ENCODE peak calls at places on chromosomes 12 and 14, in eight cellular contexts. T is IMR-90, F is HepG2, J is psoas muscle, M is gastrocnemius medialis, N is lung, B is A549, E is aorta. Q is an unnamed sample.

GRCh38 chr14:58789756-58790155 is 152.0 kb downstream of the DACT1 start:
- ATAC-seq in T (no peak), F (no peak), J (no peak), M (no peak), N (no peak), B (no peak), E (no peak), Q (no peak)

GRCh38 chr14:35114036-35114435 is 7.8 kb downstream of the PPP2R3C start:
- ATAC-seq in T (peak), F (no peak), J (no peak), M (no peak), N (no peak), B (no peak), E (no peak), Q (no peak)

GRCh38 chr14:95162641-95163040 is 5.3 kb upstream of the DICER1 start:
- ATAC-seq in T (no peak), F (no peak), J (no peak), M (no peak), N (no peak), B (no peak), E (no peak), Q (no peak)

GRCh38 chr14:104149617-104150141 is 11.3 kb downstream of the KIF26A start:
- ATAC-seq in T (peak), F (no peak), J (peak), M (no peak), N (no peak), B (peak), E (no peak), Q (peak)

GRCh38 chr14:52220924-52221802 is 46.3 kb upstream of the PTGDR start:
- ATAC-seq in T (no peak), F (peak), J (no peak), M (no peak), N (no peak), B (no peak), E (no peak), Q (no peak)

GRCh38 chr12:116389990-116390655 is 112.6 kb upstream of the MED13L start:
- ATAC-seq in T (peak), F (no peak), J (no peak), M (no peak), N (peak), B (peak), E (peak), Q (peak)

GRCh38 chr12:15846887-15847286 is 35.3 kb upstream of the STRAP start:
- ATAC-seq in T (peak), F (no peak), J (peak), M (peak), N (no peak), B (no peak), E (peak), Q (peak)

GRCh38 chr12:112381421-112381897 is 772 bp downstream of the HECTD4 start:
- ATAC-seq in T (no peak), F (peak), J (peak), M (peak), N (peak), B (peak), E (peak), Q (peak)

GRCh38 chr14:59925797-59926196 is 5.9 kb downstream of the LRRC9 start:
- ATAC-seq in T (no peak), F (no peak), J (no peak), M (no peak), N (no peak), B (no peak), E (no peak), Q (no peak)

GRCh38 chr14:20035449-20035848 is 389 bp downstream of the OR4K13 start:
- ATAC-seq in T (no peak), F (no peak), J (no peak), M (no peak), N (no peak), B (no peak), E (no peak), Q (no peak)

GRCh38 chr12:116194935-116195431 is 82.5 kb downstream of the MED13L start:
- ATAC-seq in T (no peak), F (no peak), J (peak), M (no peak), N (no peak), B (peak), E (no peak), Q (no peak)

GRCh38 chr12:122184522-122184921 is 1.6 kb downstream of the LRRC43 start:
- ATAC-seq in T (no peak), F (no peak), J (no peak), M (no peak), N (no peak), B (no peak), E (peak), Q (no peak)

GRCh38 chr14:65961004-65961403 is 525.2 kb upstream of the CCDC196 start:
- ATAC-seq in T (peak), F (peak), J (no peak), M (no peak), N (peak), B (peak), E (no peak), Q (no peak)

GRCh38 chr12:120229071-120229582 is 28.2 kb upstream of the RPLP0 start:
- ATAC-seq in T (no peak), F (peak), J (no peak), M (no peak), N (no peak), B (peak), E (no peak), Q (no peak)

GRCh38 chr12:120227233-120228040 is 26.5 kb upstream of the RPLP0 start:
- ATAC-seq in T (no peak), F (peak), J (no peak), M (no peak), N (no peak), B (no peak), E (no peak), Q (no peak)

GRCh38 chr12:120229583-120230325 is 28.8 kb upstream of the RPLP0 start:
- ATAC-seq in T (no peak), F (no peak), J (peak), M (peak), N (no peak), B (peak), E (no peak), Q (no peak)

GRCh38 chr12:120228041-120228290 is 27.1 kb upstream of the RPLP0 start:
- ATAC-seq in T (no peak), F (no peak), J (no peak), M (no peak), N (no peak), B (no peak), E (no peak), Q (no peak)

DNA sequence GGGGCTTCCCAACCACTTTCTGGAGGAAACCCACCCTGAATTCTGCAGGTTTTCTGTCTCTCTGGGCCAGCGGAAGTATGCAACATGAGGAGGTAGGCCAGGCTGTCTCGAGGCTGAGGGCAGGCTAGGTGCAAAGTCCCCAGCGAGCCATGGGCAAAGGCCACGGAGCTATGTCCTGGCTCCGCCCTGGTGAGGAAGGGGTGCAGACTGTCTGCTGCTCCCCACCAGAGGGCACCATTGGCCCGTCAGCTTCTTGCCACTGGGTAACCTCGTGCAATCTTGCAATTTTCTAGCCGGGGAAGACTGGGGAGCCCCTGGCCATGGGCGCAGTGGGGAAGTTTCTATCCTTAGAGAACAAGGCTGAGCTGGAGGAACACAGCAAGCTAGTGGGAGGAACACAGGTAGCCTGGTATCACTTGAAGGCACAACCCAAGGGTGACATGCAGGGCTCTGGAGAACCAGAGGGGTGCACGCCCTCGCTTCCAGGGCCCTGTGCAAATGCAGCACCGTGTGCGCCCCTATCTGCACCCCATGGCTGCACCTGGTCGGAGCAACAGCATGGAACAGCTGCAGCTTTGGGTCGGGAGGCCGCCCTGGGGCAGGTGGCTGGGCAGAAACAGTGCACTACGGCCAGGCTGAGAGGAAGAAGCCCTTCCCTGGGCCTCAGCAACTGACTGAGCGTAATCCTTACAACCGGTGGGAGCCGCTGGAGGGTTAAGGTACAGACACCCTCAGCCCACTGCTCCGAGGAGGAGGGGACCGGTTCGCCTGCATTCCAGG is 27.6 kb upstream of the RPLP0 start:
- ATAC-seq in T (peak), F (peak), J (peak), M (peak), N (peak), B (peak), E (peak), Q (peak)
- H3K4me3 ChIP-seq in T (no peak), F (peak), J (peak), M (peak), N (no peak), B (no peak), E (no peak), Q (peak)

DNA sequence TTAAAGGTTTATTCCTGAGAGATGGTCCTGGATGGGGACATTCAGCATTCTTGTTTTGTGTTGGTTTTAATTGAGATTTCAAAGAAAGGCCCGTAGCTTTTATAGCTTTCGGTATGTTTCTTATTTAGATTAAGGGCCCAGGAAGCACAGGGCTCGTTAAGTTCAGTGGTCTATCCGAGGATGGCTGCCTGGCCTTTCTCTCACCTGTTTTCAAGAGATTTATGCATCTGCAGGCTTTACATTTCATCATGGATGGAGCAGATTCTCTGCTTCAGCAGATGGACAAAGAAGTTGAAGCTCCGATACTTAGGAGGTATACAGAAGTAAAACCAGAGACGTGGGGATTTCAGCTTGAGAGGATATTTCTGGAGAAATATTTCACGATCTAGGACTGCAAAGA is 16.0 kb downstream of the FZD10 start:
- ATAC-seq in T (no peak), F (no peak), J (no peak), M (no peak), N (no peak), B (no peak), E (no peak), Q (no peak)
- H3K4me3 ChIP-seq in T (no peak), F (no peak), J (no peak), M (no peak), N (no peak), B (no peak), E (no peak), Q (no peak)

GRCh38 chr14:39342768-39343167 is 89.5 kb downstream of the FBXO33 start:
- ATAC-seq in T (no peak), F (no peak), J (no peak), M (no peak), N (no peak), B (no peak), E (no peak), Q (no peak)

GRCh38 chr14:39339003-39339402 is 93.2 kb downstream of the FBXO33 start:
- ATAC-seq in T (no peak), F (peak), J (no peak), M (no peak), N (no peak), B (no peak), E (no peak), Q (no peak)
- H3K4me3 ChIP-seq in T (no peak), F (no peak), J (no peak), M (no peak), N (no peak), B (no peak), E (no peak), Q (no peak)

GRCh38 chr12:132141976-132142678 is 2.0 kb downstream of the DDX51 start:
- ATAC-seq in T (no peak), F (no peak), J (no peak), M (no peak), N (no peak), B (no peak), E (no peak), Q (no peak)
- H3K4me3 ChIP-seq in T (no peak), F (peak), J (no peak), M (no peak), N (no peak), B (no peak), E (no peak), Q (no peak)

GRCh38 chr12:6181583-6182278 is 18.5 kb upstream of the CD9 start:
- ATAC-seq in T (no peak), F (no peak), J (no peak), M (no peak), N (no peak), B (no peak), E (peak), Q (no peak)

GRCh38 chr12:6182279-6182898 is 17.8 kb upstream of the CD9 start:
- ATAC-seq in T (peak), F (peak), J (peak), M (peak), N (peak), B (no peak), E (peak), Q (peak)

GRCh38 chr12:6186114-6186827 is 13.9 kb upstream of the CD9 start:
- ATAC-seq in T (no peak), F (no peak), J (no peak), M (no peak), N (no peak), B (no peak), E (no peak), Q (no peak)

GRCh38 chr12:6181166-6181565 is 19.0 kb upstream of the CD9 start:
- ATAC-seq in T (no peak), F (no peak), J (no peak), M (no peak), N (no peak), B (no peak), E (no peak), Q (no peak)

GRCh38 chr12:6183689-6184441 is 16.3 kb upstream of the CD9 start:
- ATAC-seq in T (peak), F (peak), J (no peak), M (peak), N (no peak), B (no peak), E (peak), Q (peak)
- H3K4me3 ChIP-seq in T (no peak), F (peak), J (no peak), M (no peak), N (no peak), B (no peak), E (no peak), Q (no peak)

GRCh38 chr12:110661337-110661972 is 27.5 kb downstream of the HVCN1 start:
- ATAC-seq in T (no peak), F (no peak), J (no peak), M (no peak), N (peak), B (no peak), E (peak), Q (peak)
- H3K4me3 ChIP-seq in T (no peak), F (no peak), J (no peak), M (no peak), N (no peak), B (no peak), E (no peak), Q (peak)

GRCh38 chr14:54490448-54490805 is 1.6 kb upstream of the GMFB start:
- ATAC-seq in T (no peak), F (no peak), J (no peak), M (no peak), N (no peak), B (no peak), E (no peak), Q (no peak)

GRCh38 chr14:54488646-54489317 is at the start of gene GMFB:
- ATAC-seq in T (peak), F (peak), J (peak), M (peak), N (peak), B (peak), E (peak), Q (peak)

GRCh38 chr14:54488318-54488645 is 498 bp downstream of the GMFB start:
- ATAC-seq in T (no peak), F (no peak), J (no peak), M (no peak), N (no peak), B (no peak), E (no peak), Q (no peak)

GRCh38 chr14:54489318-54489683 is 521 bp upstream of the GMFB start:
- ATAC-seq in T (no peak), F (peak), J (no peak), M (no peak), N (no peak), B (peak), E (peak), Q (no peak)

DNA sequence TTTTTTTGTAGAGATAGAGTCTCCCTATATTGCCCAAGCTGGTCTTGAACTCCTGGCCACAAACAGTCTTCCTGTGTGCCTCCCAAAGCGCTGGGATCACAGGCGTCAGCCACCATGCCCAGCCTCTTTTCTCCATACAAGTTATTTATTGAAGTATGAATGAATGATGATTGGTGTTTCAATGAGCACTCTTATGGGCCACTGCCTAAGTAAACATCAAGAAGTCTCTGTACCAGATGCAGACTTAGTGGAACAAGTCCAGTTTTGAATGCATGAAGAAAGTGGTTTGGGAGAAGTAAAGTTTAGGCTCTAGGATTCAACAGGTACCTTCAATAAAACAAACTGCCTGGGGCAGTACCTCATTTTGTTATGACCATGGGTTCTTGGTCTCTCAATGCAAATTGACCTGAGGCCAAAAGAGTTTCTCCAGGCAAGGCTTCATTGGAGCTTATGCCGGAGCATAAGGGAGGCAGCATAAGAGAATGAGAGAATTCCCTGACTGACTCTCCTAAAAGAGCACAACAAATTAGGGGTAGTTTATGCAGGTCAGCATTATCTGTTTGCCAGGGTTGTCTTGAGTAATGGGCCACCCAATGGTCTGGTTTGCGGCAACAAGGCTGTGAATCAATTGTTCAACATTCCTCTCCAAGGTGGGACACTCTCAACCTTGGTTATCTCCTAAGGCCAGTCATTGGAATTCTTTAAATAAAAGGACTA is 1.1 kb upstream of the GMFB start:
- ATAC-seq in T (no peak), F (no peak), J (no peak), M (no peak), N (no peak), B (no peak), E (no peak), Q (no peak)
- H3K4me3 ChIP-seq in T (no peak), F (no peak), J (peak), M (peak), N (no peak), B (peak), E (no peak), Q (peak)

GRCh38 chr12:72271741-72272661 is at the start of gene TRHDE:
- ATAC-seq in T (peak), F (peak), J (peak), M (no peak), N (peak), B (peak), E (peak), Q (peak)

GRCh38 chr12:72269491-72269890 is 2.7 kb upstream of the TRHDE start:
- ATAC-seq in T (no peak), F (no peak), J (no peak), M (no peak), N (no peak), B (no peak), E (no peak), Q (no peak)

GRCh38 chr12:72270246-72270645 is 1.9 kb upstream of the TRHDE start:
- ATAC-seq in T (no peak), F (no peak), J (no peak), M (no peak), N (no peak), B (no peak), E (no peak), Q (no peak)

GRCh38 chr12:72272731-72273498 is 745 bp downstream of the TRHDE start:
- ATAC-seq in T (peak), F (no peak), J (peak), M (no peak), N (peak), B (peak), E (peak), Q (no peak)

GRCh38 chr12:72271401-72271740 is 799 bp upstream of the TRHDE start:
- ATAC-seq in T (peak), F (peak), J (peak), M (no peak), N (no peak), B (peak), E (peak), Q (no peak)
- H3K4me3 ChIP-seq in T (peak), F (no peak), J (peak), M (peak), N (peak), B (peak), E (peak), Q (peak)

Q was measured in gastroesophageal sphincter.